ENCODE peak calls at places on chromosomes 12 and 14, in four cellular contexts. A is GM23248, L is PC-3, J is HCT116. Q is an unnamed sample. For H3K9me2, the result is how much of the 10 kb centered on the place peaks cover.

GRCh38 chr12:47574252-47575021 is 131.4 kb downstream of the RPAP3 start:
- DNase-seq in L (no peak), A (no peak), J (no peak), Q (no peak)

GRCh38 chr12:124625867-124626675 is 58.7 kb upstream of the NCOR2 start:
- DNase-seq in A (peak), J (no peak), L (peak), Q (no peak)

GRCh38 chr14:81406863-81407262 is 6.7 kb upstream of the STON2 start:
- DNase-seq in A (peak), L (peak), J (no peak), Q (no peak)

GRCh38 chr14:32934891-32935633 is 3.6 kb upstream of the NPAS3 start:
- DNase-seq in L (no peak), A (peak), J (no peak), Q (no peak)

GRCh38 chr12:122139941-122140340 is 34.1 kb downstream of the IL31 start:
- DNase-seq in J (no peak), A (no peak), L (no peak), Q (no peak)

GRCh38 chr12:10310926-10311705 is 3.4 kb downstream of the KLRD1 start:
- DNase-seq in J (no peak), A (peak), L (peak), Q (no peak)

GRCh38 chr12:62519043-62519442 is 52.4 kb downstream of the MON2 start:
- DNase-seq in J (no peak), A (no peak), L (no peak), Q (no peak)

GRCh38 chr12:121753844-121754264 is 39.6 kb downstream of the RHOF start:
- DNase-seq in J (no peak), A (no peak), L (no peak), Q (no peak)

GRCh38 chr12:93245543-93245942 is 132.2 kb upstream of the NUDT4 start:
- DNase-seq in L (no peak), A (no peak), J (no peak), Q (no peak)

GRCh38 chr14:79331820-79332219 is 879.5 kb downstream of the DIO2 start:
- DNase-seq in J (no peak), L (no peak), A (no peak), Q (no peak)

GRCh38 chr14:22265319-22266140 is 323.5 kb downstream of the DAD1 start:
- DNase-seq in L (peak), J (no peak), A (no peak), Q (peak)

GRCh38 chr14:35050652-35051051 is 4.6 kb downstream of the FAM177A1 start:
- DNase-seq in A (peak), J (no peak), L (peak), Q (no peak)

GRCh38 chr14:56659964-56660551 is 80.5 kb downstream of the TMEM260 start:
- DNase-seq in L (peak), J (peak), A (peak), Q (peak)

GRCh38 chr12:124745891-124746570 is 117.6 kb downstream of the SCARB1 start:
- DNase-seq in A (peak), L (peak), J (peak), Q (peak)

GRCh38 chr12:76455582-76456345 is 103.8 kb downstream of the OSBPL8 start:
- DNase-seq in L (peak), J (peak), A (peak), Q (peak)

GRCh38 chr14:79971330-79971729 is 240.0 kb downstream of the DIO2 start:
- DNase-seq in L (peak), J (no peak), A (peak), Q (no peak)

GRCh38 chr12:127620956-127621355 is 646.0 kb upstream of the TMEM132C start:
- DNase-seq in A (no peak), L (no peak), J (no peak), Q (no peak)

GRCh38 chr12:57590892-57591566 is at the start of gene PIP4K2C:
- DNase-seq in J (peak), A (peak), L (peak), Q (peak)

GRCh38 chr12:14367097-14367661 is 1.7 kb downstream of the ATF7IP start:
- DNase-seq in J (no peak), A (peak), L (peak), Q (peak)

GRCh38 chr14:91770185-91770584 is 38.3 kb upstream of the CATSPERB start:
- DNase-seq in L (no peak), J (no peak), A (no peak), Q (no peak)

GRCh38 chr12:113172185-113172584 is 13.1 kb downstream of the DDX54 start:
- DNase-seq in L (no peak), A (no peak), J (no peak), Q (no peak)

GRCh38 chr12:49293056-49293956 is 1.6 kb upstream of the PRPH start:
- DNase-seq in J (no peak), A (no peak), L (no peak), Q (no peak)

GRCh38 chr14:101196795-101197590 is 293.5 kb upstream of the RTL1 start:
- DNase-seq in J (no peak), L (no peak), A (no peak), Q (no peak)

GRCh38 chr14:55869397-55870049 is 248.7 kb upstream of the PELI2 start:
- DNase-seq in L (peak), J (no peak), A (no peak), Q (no peak)

GRCh38 chr14:96762650-96763049 is 34.5 kb upstream of the VRK1 start:
- DNase-seq in L (peak), J (peak), A (peak), Q (peak)

GRCh38 chr12:132904718-132905328 is 17.4 kb upstream of the CHFR start:
- DNase-seq in J (no peak), L (peak), A (peak), Q (no peak)

GRCh38 chr14:30873308-30874119 is 845 bp upstream of the COCH start:
- DNase-seq in L (no peak), J (no peak), A (no peak), Q (no peak)

GRCh38 chr14:95515080-95515489 is 1.4 kb downstream of the SYNE3 start:
- DNase-seq in A (peak), L (no peak), J (no peak), Q (no peak)

GRCh38 chr12:69022674-69023073 is 89.7 kb upstream of the CPM start:
- DNase-seq in A (peak), L (no peak), J (no peak), Q (no peak)

GRCh38 chr12:69026341-69026740 is 93.4 kb upstream of the CPM start:
- DNase-seq in L (no peak), A (no peak), J (no peak), Q (no peak)

GRCh38 chr12:69023840-69024239 is 90.9 kb upstream of the CPM start:
- DNase-seq in L (no peak), J (no peak), A (no peak), Q (no peak)

GRCh38 chr12:69024413-69024812 is 91.4 kb upstream of the CPM start:
- DNase-seq in L (peak), J (peak), A (peak), Q (no peak)

GRCh38 chr12:69024907-69025306 is 91.9 kb upstream of the CPM start:
- DNase-seq in L (peak), J (no peak), A (peak), Q (no peak)
- H2AFZ ChIP-seq in L (peak), J (peak), A (peak), Q (no peak)

GRCh38 chr12:110658242-110658641 is 30.7 kb downstream of the HVCN1 start:
- DNase-seq in A (no peak), J (no peak), L (no peak), Q (no peak)
- H3K9ac ChIP-seq in A (no peak), J (no peak), L (no peak), Q (no peak)

DNA sequence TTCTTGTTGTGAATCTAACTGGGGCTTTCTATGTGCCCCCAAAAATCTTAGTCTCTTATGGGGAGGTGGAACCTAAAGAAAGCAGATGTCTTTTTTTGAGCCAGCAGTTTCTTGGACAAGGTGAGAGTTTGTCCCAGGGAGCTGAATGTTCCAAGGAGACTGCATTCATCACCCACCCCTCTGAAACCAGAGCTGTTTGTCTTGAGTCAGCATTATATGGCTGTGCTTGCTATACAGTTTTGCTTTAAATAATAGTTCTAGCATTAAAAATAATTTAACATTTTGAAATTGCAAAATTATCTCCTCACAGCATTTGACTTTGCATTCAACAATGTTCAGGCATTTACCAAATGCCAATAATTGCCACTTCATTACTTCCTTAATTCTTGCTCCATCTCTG is 813.3 kb downstream of the BCL11B start:
- DNase-seq in A (no peak), J (no peak), L (no peak), Q (no peak)
- H3K9me2 ChIP-seq in A (under half), J (under half), L (under half), Q (under half)

GRCh38 chr14:72894323-72894622 is 372 bp upstream of the DPF3 start:
- DNase-seq in L (no peak), A (no peak), J (no peak), Q (no peak)
- H2AFZ ChIP-seq in L (peak), A (peak), J (peak), Q (peak)

DNA sequence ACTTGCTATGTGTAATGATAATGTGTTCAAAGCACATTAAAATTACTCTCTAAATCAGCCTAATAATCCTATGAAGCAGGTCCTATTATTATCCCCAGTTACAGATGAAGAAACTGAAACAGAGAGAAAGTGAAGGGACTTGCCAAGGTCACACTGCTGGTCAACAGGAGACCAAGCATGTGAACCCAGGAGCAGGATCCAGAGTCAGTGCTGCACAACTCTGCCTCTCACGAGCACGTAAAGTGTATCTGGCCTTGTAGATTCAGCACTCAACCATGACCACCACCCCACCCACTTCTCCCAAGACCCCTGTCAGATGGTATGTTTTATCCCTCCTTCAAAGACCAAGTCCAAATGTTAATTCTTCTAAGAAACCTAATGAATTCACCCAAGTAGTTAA is 100.7 kb downstream of the TTC7B start:
- DNase-seq in L (no peak), J (no peak), A (no peak), Q (no peak)
- H3K9ac ChIP-seq in L (no peak), J (no peak), A (no peak), Q (no peak)